ENCODE peak calls at places on chromosomes 6 and 20, in nine cellular contexts. C is A549, U is lower leg skin, P is tibial nerve, T is endothelial cell of umbilical vein, F is IMR-90, H is body of pancreas, M is ovary, Q is gastrocnemius medialis. A is an unnamed sample.

GRCh38 chr6:36603222-36604089 is 9.3 kb downstream of the SRSF3 start:
- DNase-seq in U (no peak), T (no peak), Q (no peak), C (no peak), M (no peak), P (no peak), F (no peak), H (no peak), A (no peak)

GRCh38 chr6:28742668-28743270 is 181.0 kb downstream of the TRIM27 start:
- DNase-seq in Q (no peak), T (peak; percentile 35), H (no peak), M (no peak), P (no peak), F (peak; percentile 72), U (no peak), C (peak; percentile 58), A (peak; percentile 38)

GRCh38 chr6:92682999-92683398 is 736.4 kb downstream of the EPHA7 start:
- DNase-seq in P (no peak), C (no peak), F (no peak), Q (no peak), M (no peak), H (no peak), U (no peak), T (no peak), A (no peak)

GRCh38 chr6:53813801-53814200 is 19.0 kb downstream of the LRRC1 start:
- DNase-seq in U (no peak), F (no peak), Q (no peak), C (no peak), M (no peak), T (no peak), H (no peak), P (no peak), A (no peak)

GRCh38 chr6:138647006-138647405 is 126.6 kb upstream of the CCDC28A start:
- DNase-seq in C (no peak), F (peak; percentile 56), T (peak; percentile 59), H (no peak), U (no peak), P (no peak), Q (no peak), M (no peak), A (no peak)

GRCh38 chr6:25792016-25792415 is 37.5 kb downstream of the SLC17A4 start:
- DNase-seq in Q (no peak), H (no peak), P (no peak), T (no peak), F (no peak), C (no peak), U (no peak), M (no peak), A (peak; percentile 34)

GRCh38 chr20:13865825-13866351 is 81.1 kb downstream of the NDUFAF5 start:
- DNase-seq in U (no peak), P (no peak), Q (no peak), M (no peak), C (no peak), H (no peak), T (no peak), F (no peak), A (no peak)

GRCh38 chr20:45037050-45037449 is 63.9 kb downstream of the KCNS1 start:
- DNase-seq in H (peak; percentile 16), P (peak; percentile 71), U (peak; percentile 47), M (no peak), Q (no peak), C (no peak), T (peak; percentile 69), F (peak; percentile 63), A (no peak)

DNA sequence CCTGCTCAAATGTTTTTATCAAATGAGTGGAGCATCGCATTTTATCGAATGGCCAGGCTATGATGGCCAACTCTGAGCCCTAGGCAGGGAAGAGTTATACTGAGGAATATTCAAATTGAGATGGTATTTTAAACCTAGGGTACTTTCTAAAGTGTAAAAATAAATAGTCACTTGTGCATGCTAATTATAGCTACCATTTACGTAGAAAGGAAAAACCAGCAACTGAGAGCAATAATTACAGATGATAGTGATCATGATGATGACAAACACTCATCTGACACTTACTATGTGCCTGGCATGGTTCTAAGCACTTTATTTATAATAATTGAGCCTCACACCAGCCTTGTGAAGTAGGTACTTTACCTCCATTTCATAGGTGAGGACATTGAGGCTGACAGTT is 455.7 kb downstream of the CD83 start:
- DNase-seq in Q (no peak), H (no peak), U (no peak), F (no peak), M (no peak), C (no peak), P (no peak), T (no peak), A (no peak)
- TF ChIP-seq CTCF in Q (no peak), H (no peak), U (no peak), F (no peak), M (no peak), C (no peak), P (no peak), T (no peak), A (no peak)

GRCh38 chr6:14439419-14439818 is 321.8 kb downstream of the CD83 start:
- DNase-seq in Q (no peak), P (no peak), C (no peak), T (no peak), F (no peak), M (no peak), H (no peak), U (no peak), A (no peak)

GRCh38 chr6:14440891-14441358 is 323.4 kb downstream of the CD83 start:
- DNase-seq in U (no peak), P (no peak), T (no peak), H (no peak), M (no peak), Q (no peak), C (no peak), F (no peak), A (no peak)

GRCh38 chr6:14440215-14440890 is 322.8 kb downstream of the CD83 start:
- DNase-seq in P (no peak), Q (no peak), T (no peak), H (no peak), F (peak; percentile 4), U (no peak), M (no peak), C (no peak), A (no peak)

GRCh38 chr6:14442250-14442649 is 324.7 kb downstream of the CD83 start:
- DNase-seq in H (no peak), P (no peak), T (no peak), F (no peak), Q (no peak), U (no peak), M (no peak), C (no peak), A (no peak)

GRCh38 chr6:14441371-14441781 is 323.8 kb downstream of the CD83 start:
- DNase-seq in H (no peak), P (no peak), U (no peak), Q (peak; percentile 28), T (no peak), F (peak; percentile 19), M (no peak), C (no peak), A (peak; percentile 76)
- TF ChIP-seq POLR2A in H (no peak), P (no peak), U (no peak), Q (no peak), T (no peak), F (no peak), M (no peak), C (no peak), A (no peak)

GRCh38 chr20:57589728-57590484 is 29.0 kb downstream of the PCK1 start:
- DNase-seq in M (no peak), H (no peak), F (no peak), Q (no peak), C (no peak), P (no peak), T (no peak), U (no peak), A (no peak)

GRCh38 chr20:57592263-57593092 is 27.7 kb downstream of the ZBP1 start:
- DNase-seq in F (no peak), Q (no peak), H (no peak), C (no peak), M (no peak), P (no peak), U (no peak), T (no peak), A (no peak)

GRCh38 chr20:57591289-57592229 is 28.7 kb downstream of the ZBP1 start:
- DNase-seq in T (no peak), P (no peak), F (no peak), H (no peak), M (no peak), C (no peak), U (no peak), Q (no peak), A (no peak)

GRCh38 chr20:57589123-57589727 is 28.3 kb downstream of the PCK1 start:
- DNase-seq in P (no peak), M (no peak), C (no peak), Q (no peak), T (no peak), H (no peak), F (no peak), U (no peak), A (no peak)

DNA sequence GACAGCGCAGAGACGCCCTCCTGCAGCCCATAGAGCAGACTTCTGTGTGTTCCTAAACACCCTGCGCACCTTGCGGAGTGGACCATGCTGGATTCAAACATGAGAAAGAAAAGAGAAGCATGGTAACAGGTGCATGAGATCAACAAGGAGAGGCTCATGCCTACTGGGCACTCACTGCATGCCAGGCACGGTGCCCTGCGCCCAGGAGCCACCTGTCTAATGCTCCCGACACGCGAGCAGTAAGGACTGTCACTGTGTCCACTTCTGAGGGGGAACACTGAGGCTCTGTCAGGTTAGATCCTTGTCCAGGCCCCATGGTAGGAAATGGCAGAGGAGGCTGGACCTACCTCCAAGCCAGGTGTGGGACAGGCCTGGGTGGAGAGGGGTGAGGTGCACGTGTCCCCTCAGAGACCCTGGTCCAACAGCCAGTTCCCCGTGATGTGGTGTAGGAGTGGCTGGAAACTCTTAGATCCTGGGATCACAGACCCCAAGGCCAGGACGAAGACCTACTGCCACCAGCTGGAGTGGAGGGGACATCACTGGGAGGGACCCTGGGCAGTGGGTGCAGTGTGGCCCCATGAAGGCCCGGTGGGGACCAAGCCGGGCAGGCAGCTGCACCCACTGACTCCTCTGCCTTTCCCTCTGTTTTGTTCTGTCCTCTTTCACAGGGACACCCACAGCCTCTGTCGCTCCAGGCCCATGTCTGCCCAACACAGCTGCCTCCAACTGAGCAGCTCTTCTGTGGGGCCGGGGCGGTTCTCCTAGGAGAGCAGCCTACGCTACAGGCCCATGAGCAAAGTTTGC is 29.5 kb downstream of the ZBP1 start:
- DNase-seq in C (no peak), T (no peak), U (no peak), H (no peak), M (no peak), Q (no peak), F (no peak), P (no peak), A (no peak)
- TF ChIP-seq CTCF in C (no peak), T (no peak), U (no peak), H (no peak), M (no peak), Q (no peak), F (no peak), P (no peak), A (no peak)

DNA sequence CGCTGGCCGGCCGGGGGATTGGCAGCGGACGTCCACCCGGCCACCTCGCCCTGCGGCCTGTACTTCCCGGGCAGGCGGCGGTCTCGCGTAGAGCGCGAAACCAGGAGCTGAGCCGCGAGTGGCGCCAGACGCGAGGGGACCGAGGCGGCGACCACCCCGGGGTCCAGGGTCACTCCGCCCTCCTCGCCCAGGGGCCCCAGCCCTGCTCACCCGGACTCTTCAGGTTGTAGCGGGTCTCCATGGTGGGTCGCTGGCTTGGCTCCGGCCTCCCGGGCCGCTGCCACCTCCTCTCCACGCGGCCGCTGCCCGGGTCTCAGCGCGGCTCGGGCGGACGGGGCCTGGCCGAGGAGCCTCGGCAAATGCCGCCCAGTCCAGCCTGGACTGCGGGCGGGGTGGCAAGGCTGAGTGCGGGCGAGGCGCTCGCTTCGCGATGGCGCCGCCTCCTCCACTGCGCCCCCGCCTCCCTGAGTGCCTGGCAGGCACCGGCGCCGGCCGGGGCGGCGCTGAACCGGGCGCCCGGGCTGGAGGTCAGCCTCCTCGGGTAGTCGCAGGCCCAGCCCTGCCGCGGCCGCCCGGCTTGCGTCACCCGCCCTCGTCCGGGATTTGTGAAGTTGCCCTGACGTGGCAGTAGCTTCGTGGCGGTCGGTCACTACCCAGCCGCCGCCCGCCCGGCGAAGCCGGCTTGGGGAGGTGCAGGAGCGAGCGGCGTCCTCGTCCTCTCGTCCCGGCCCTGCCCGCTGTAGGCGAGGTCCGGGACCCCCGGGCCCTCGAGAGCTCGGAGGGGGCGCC is at the start of gene UBE2J1:
- DNase-seq in M (peak; percentile 93), F (peak; percentile 94), H (peak; percentile 95), C (peak; percentile 48), U (peak; percentile 91), T (peak; percentile 94), P (peak; percentile 80), Q (peak; percentile 95), A (peak; percentile 90)
- TF ChIP-seq POLR2A in M (peak; percentile 80), F (peak; percentile 97), H (peak; percentile 96), C (peak; percentile 59), U (no peak), T (peak; percentile 87), P (peak; percentile 96), Q (peak; percentile 96), A (peak; percentile 28)